ENCODE peak calls at places on chromosome 3, in seven cellular contexts. I is colonic mucosa, D is mucosa of descending colon, Y is psoas muscle, T is hepatocyte, H is endothelial cell of umbilical vein, N is RWPE1. U is an unnamed sample.

GRCh38 chr3:79018671-79019136 is 749.1 kb downstream of the ROBO1 start:
- DNase-seq in T (peak), H (peak), I (peak), N (peak), Y (peak), D (peak), U (peak)

GRCh38 chr3:73192036-73192738 is 130.7 kb downstream of the EBLN2 start:
- DNase-seq in T (peak), D (no peak), I (no peak), Y (no peak), N (no peak), H (no peak), U (no peak)

GRCh38 chr3:52047295-52047960 is 8.9 kb downstream of the DUSP7 start:
- DNase-seq in Y (no peak), T (no peak), N (peak), D (no peak), I (no peak), H (peak), U (peak)

GRCh38 chr3:67059443-67059842 is 61.3 kb downstream of the KBTBD8 start:
- DNase-seq in D (no peak), I (no peak), Y (no peak), N (no peak), H (no peak), T (no peak), U (no peak)

GRCh38 chr3:3307491-3307890 is 128.0 kb upstream of the CRBN start:
- DNase-seq in H (no peak), N (no peak), D (no peak), T (no peak), Y (no peak), I (no peak), U (no peak)

GRCh38 chr3:40237892-40238571 is 71.5 kb upstream of the EIF1B start:
- DNase-seq in T (peak), D (no peak), N (no peak), I (no peak), Y (no peak), H (no peak), U (no peak)

GRCh38 chr3:152257246-152258074 is 11.3 kb upstream of the MBNL1 start:
- DNase-seq in Y (no peak), T (no peak), N (no peak), D (no peak), H (no peak), I (no peak), U (no peak)

GRCh38 chr3:70249509-70250160 is 62.8 kb downstream of the MDFIC2 start:
- DNase-seq in I (no peak), H (peak), D (no peak), T (no peak), Y (no peak), N (peak), U (no peak)

GRCh38 chr3:142866841-142867631 is 21.8 kb downstream of the PCOLCE2 start:
- DNase-seq in H (no peak), I (no peak), Y (no peak), D (no peak), T (peak), N (no peak), U (peak)

GRCh38 chr3:185322111-185322510 is 40.8 kb upstream of the MAP3K13 start:
- DNase-seq in I (no peak), H (no peak), Y (no peak), T (no peak), N (no peak), D (no peak), U (no peak)

GRCh38 chr3:67377299-67377698 is 277.1 kb downstream of the SUCLG2 start:
- DNase-seq in I (no peak), T (no peak), Y (no peak), D (no peak), N (no peak), H (no peak), U (no peak)

GRCh38 chr3:65398953-65399352 is 639.8 kb downstream of the MAGI1 start:
- DNase-seq in I (no peak), T (no peak), D (no peak), Y (no peak), N (peak), H (peak), U (no peak)

GRCh38 chr3:12906141-12906915 is 65.0 kb upstream of the RPL32 start:
- DNase-seq in D (no peak), H (no peak), I (no peak), Y (no peak), N (no peak), T (no peak), U (no peak)

GRCh38 chr3:4723921-4724698 is 231.0 kb downstream of the ITPR1 start:
- DNase-seq in H (no peak), I (no peak), D (no peak), T (no peak), N (no peak), Y (no peak), U (no peak)

GRCh38 chr3:197811343-197811742 is 20.3 kb downstream of the LRCH3 start:
- DNase-seq in N (no peak), T (no peak), D (no peak), Y (no peak), I (no peak), H (no peak), U (no peak)

GRCh38 chr3:124774305-124774673 is 44.0 kb downstream of the UMPS start:
- DNase-seq in T (peak), D (no peak), H (peak), Y (peak), N (peak), I (no peak), U (no peak)

GRCh38 chr3:7750296-7750695 is 751.3 kb upstream of the LMCD1 start:
- DNase-seq in I (no peak), D (no peak), T (no peak), N (no peak), Y (no peak), H (no peak), U (no peak)

GRCh38 chr3:188151438-188151837 is 2.5 kb upstream of the LPP start:
- DNase-seq in N (no peak), D (no peak), I (no peak), H (no peak), T (no peak), Y (no peak), U (no peak)

GRCh38 chr3:49397470-49397869 is 14.3 kb downstream of the RHOA start:
- DNase-seq in N (no peak), T (peak), Y (no peak), H (peak), I (no peak), D (no peak), U (no peak)

GRCh38 chr3:61521229-61521628 is 40.1 kb upstream of the PTPRG start:
- DNase-seq in H (no peak), Y (no peak), I (no peak), D (no peak), T (no peak), N (no peak), U (no peak)

GRCh38 chr3:197082871-197083270 is 53.3 kb upstream of the MELTF start:
- DNase-seq in H (no peak), Y (no peak), N (no peak), D (no peak), I (no peak), T (no peak), U (no peak)

GRCh38 chr3:34073141-34073540 is 274.7 kb downstream of the PDCD6IP start:
- DNase-seq in I (no peak), H (no peak), N (no peak), Y (no peak), D (no peak), T (no peak), U (no peak)

GRCh38 chr3:176651622-176652021 is 545.7 kb downstream of the TBL1XR1 start:
- DNase-seq in Y (no peak), D (no peak), N (no peak), I (no peak), H (no peak), T (no peak), U (no peak)

GRCh38 chr3:176647988-176648387 is 549.3 kb downstream of the TBL1XR1 start:
- DNase-seq in T (no peak), I (no peak), H (no peak), N (no peak), Y (no peak), D (no peak), U (no peak)

GRCh38 chr3:176650478-176650877 is 546.8 kb downstream of the TBL1XR1 start:
- DNase-seq in H (no peak), T (no peak), N (peak), I (no peak), D (no peak), Y (no peak), U (no peak)
- TF ChIP-seq CTCF in H (no peak), T (no peak), N (no peak), I (no peak), D (no peak), Y (no peak), U (peak)

GRCh38 chr3:194446172-194446571 is 40.6 kb downstream of the ATP13A3 start:
- DNase-seq in N (no peak), Y (no peak), I (no peak), T (no peak), D (no peak), H (no peak), U (no peak)

GRCh38 chr3:194449913-194450312 is 36.9 kb downstream of the ATP13A3 start:
- DNase-seq in H (no peak), Y (no peak), N (no peak), I (no peak), T (no peak), D (no peak), U (no peak)

GRCh38 chr3:194447161-194447560 is 39.6 kb downstream of the ATP13A3 start:
- DNase-seq in N (no peak), Y (no peak), D (no peak), H (no peak), I (no peak), T (peak), U (no peak)

GRCh38 chr3:194446754-194447153 is 40.0 kb downstream of the ATP13A3 start:
- DNase-seq in D (no peak), Y (no peak), H (no peak), N (no peak), I (no peak), T (no peak), U (no peak)

GRCh38 chr3:194447657-194448056 is 39.1 kb downstream of the ATP13A3 start:
- DNase-seq in T (no peak), D (no peak), N (no peak), Y (no peak), H (no peak), I (no peak), U (no peak)
- TF ChIP-seq CTCF in T (no peak), D (no peak), N (no peak), Y (no peak), H (no peak), I (no peak), U (no peak)

GRCh38 chr3:190320594-190321362 is 1.5 kb downstream of the CLDN1 start:
- DNase-seq in H (no peak), Y (no peak), N (no peak), I (no peak), T (no peak), D (no peak), U (no peak)

GRCh38 chr3:190323241-190323617 is 983 bp upstream of the CLDN1 start:
- DNase-seq in H (no peak), T (no peak), D (no peak), Y (no peak), I (no peak), N (no peak), U (no peak)

GRCh38 chr3:190321789-190322603 is at the start of gene CLDN1:
- DNase-seq in I (peak), H (peak), N (peak), D (peak), T (peak), Y (peak), U (peak)

GRCh38 chr3:190319660-190320059 is 2.6 kb downstream of the CLDN1 start:
- DNase-seq in T (no peak), D (no peak), Y (no peak), I (no peak), N (peak), H (no peak), U (peak)

DNA sequence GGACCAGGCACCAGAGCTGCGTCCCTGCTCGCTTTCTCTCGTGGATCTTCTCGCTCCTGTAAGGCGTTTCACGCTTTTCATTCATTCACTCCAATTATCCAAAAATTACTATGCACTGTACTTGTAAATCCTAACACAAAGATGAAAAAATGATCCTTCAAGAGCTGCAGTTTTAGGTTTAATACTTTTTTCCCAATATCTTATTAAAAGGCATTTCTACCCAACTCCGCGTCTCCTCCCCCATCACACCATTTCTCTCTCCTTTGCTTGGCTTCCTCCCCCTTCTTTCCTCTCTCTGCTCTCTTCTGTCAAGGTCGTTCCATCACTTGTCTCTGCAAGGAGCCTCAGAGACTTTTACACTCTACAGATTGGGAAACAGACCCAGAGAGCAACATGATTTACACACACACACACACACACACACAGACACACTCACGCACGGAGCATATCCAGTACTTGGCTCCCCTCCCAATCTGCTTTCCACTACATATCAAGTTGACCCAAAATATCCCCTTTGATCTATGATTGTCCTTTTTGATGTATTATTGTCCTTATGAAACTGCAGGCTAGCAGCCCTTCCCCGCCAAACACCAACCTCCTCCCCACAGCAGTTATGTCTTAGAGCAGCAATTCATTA is 476 bp upstream of the CLDN1 start:
- DNase-seq in D (no peak), N (no peak), H (no peak), Y (no peak), T (no peak), I (no peak), U (no peak)
- TF ChIP-seq CTCF in D (no peak), N (peak), H (no peak), Y (no peak), T (no peak), I (no peak), U (peak)

GRCh38 chr3:192916455-192917257 is 1.0 kb downstream of the MB21D2 start:
- DNase-seq in H (peak), D (peak), T (peak), I (peak), N (peak), Y (peak), U (peak)

GRCh38 chr3:192915724-192916123 is 1.9 kb downstream of the MB21D2 start:
- DNase-seq in H (no peak), Y (no peak), D (no peak), I (no peak), T (no peak), N (no peak), U (no peak)

GRCh38 chr3:192914873-192915272 is 2.8 kb downstream of the MB21D2 start:
- DNase-seq in I (no peak), N (no peak), T (no peak), D (no peak), Y (no peak), H (no peak), U (no peak)

GRCh38 chr3:192913540-192913939 is 4.1 kb downstream of the MB21D2 start:
- DNase-seq in H (no peak), N (no peak), D (no peak), I (no peak), Y (no peak), T (no peak), U (no peak)

GRCh38 chr3:192915306-192915705 is 2.4 kb downstream of the MB21D2 start:
- DNase-seq in D (no peak), T (peak), I (no peak), H (peak), Y (no peak), N (no peak), U (peak)
- TF ChIP-seq CTCF in D (no peak), T (peak), I (no peak), H (peak), Y (no peak), N (no peak), U (peak)

GRCh38 chr3:17979911-17980310 is 237.5 kb upstream of the TBC1D5 start:
- DNase-seq in I (no peak), Y (no peak), D (no peak), H (no peak), N (no peak), T (no peak), U (no peak)

GRCh38 chr3:17982211-17982880 is 239.9 kb upstream of the TBC1D5 start:
- DNase-seq in Y (no peak), D (no peak), N (no peak), H (no peak), T (no peak), I (no peak), U (no peak)

GRCh38 chr3:17983106-17983505 is 240.7 kb upstream of the TBC1D5 start:
- DNase-seq in N (no peak), H (no peak), T (no peak), I (no peak), D (no peak), Y (no peak), U (no peak)

GRCh38 chr3:17974206-17974841 is 231.9 kb upstream of the TBC1D5 start:
- DNase-seq in N (peak), H (no peak), I (no peak), Y (no peak), T (no peak), D (no peak), U (no peak)

DNA sequence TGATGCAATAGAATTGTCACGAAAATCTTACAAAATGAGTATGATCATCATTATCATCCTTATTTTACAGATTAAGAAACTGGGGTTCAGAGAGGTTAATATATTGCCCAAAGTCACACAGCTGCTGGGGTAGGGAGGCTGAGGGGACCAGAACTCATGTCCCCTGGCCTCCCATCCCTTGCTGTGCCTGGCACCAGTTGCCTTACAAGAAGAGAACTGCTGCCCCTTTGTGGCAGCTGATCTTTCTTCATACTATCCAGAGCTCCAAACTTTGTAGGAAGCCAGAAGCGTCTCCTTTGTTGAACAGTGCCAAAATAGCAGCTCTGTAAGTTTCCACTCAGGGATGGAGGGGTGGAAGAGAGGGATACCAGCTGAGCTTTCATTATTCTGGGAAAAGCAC is 236.8 kb upstream of the TBC1D5 start:
- DNase-seq in D (no peak), I (no peak), Y (no peak), T (peak), N (no peak), H (no peak), U (no peak)
- TF ChIP-seq CTCF in D (no peak), I (no peak), Y (no peak), T (peak), N (no peak), H (no peak), U (no peak)

U was measured in PC-9.